ENCODE peak calls at places on chromosome 15, in nine cellular contexts. One of them, this sample, is unnamed.

GRCh38 chr15:41506796-41507341 is 6.8 kb downstream of the LTK start:
- DNase-seq in OCI-LY7: peak; percentile 19
- DNase-seq in pancreas: no peak
- DNase-seq in endothelial cell: no peak
- DNase-seq in mesothelial cell of epicardium: no peak
- DNase-seq in H9: peak; percentile 65
- DNase-seq in stomach: no peak
- DNase-seq in testis: no peak
- DNase-seq in Panc1: no peak
- DNase-seq in this sample: no peak

GRCh38 chr15:61653110-61653509 is 407.1 kb downstream of the VPS13C start:
- DNase-seq in endothelial cell: no peak
- DNase-seq in testis: no peak
- DNase-seq in mesothelial cell of epicardium: no peak
- DNase-seq in stomach: peak; percentile 27
- DNase-seq in OCI-LY7: no peak
- DNase-seq in Panc1: no peak
- DNase-seq in H9: peak; percentile 41
- DNase-seq in pancreas: no peak
- DNase-seq in this sample: no peak

GRCh38 chr15:45434168-45434567 is 55.8 kb upstream of the GATM start:
- DNase-seq in OCI-LY7: no peak
- DNase-seq in pancreas: no peak
- DNase-seq in H9: no peak
- DNase-seq in endothelial cell: no peak
- DNase-seq in stomach: no peak
- DNase-seq in testis: no peak
- DNase-seq in mesothelial cell of epicardium: no peak
- DNase-seq in Panc1: no peak
- DNase-seq in this sample: no peak

GRCh38 chr15:85800460-85801123 is 5.9 kb upstream of the KLHL25 start:
- DNase-seq in OCI-LY7: peak; percentile 22
- DNase-seq in pancreas: peak; percentile 95
- DNase-seq in testis: no peak
- DNase-seq in endothelial cell: no peak
- DNase-seq in mesothelial cell of epicardium: no peak
- DNase-seq in stomach: peak; percentile 91
- DNase-seq in H9: peak; percentile 59
- DNase-seq in Panc1: peak; percentile 67
- DNase-seq in this sample: peak; percentile 14

GRCh38 chr15:60546764-60547163 is 67.8 kb upstream of the ICE2 start:
- DNase-seq in endothelial cell: no peak
- DNase-seq in H9: no peak
- DNase-seq in pancreas: no peak
- DNase-seq in mesothelial cell of epicardium: no peak
- DNase-seq in testis: no peak
- DNase-seq in Panc1: no peak
- DNase-seq in OCI-LY7: no peak
- DNase-seq in stomach: no peak
- DNase-seq in this sample: no peak

GRCh38 chr15:77671274-77672056 is 38.8 kb upstream of the LINGO1 start:
- DNase-seq in Panc1: no peak
- DNase-seq in mesothelial cell of epicardium: no peak
- DNase-seq in OCI-LY7: peak; percentile 16
- DNase-seq in pancreas: peak; percentile 31
- DNase-seq in testis: no peak
- DNase-seq in endothelial cell: no peak
- DNase-seq in H9: no peak
- DNase-seq in stomach: no peak
- DNase-seq in this sample: no peak

GRCh38 chr15:90025461-90026033 is 24.4 kb downstream of the ZNF710 start:
- DNase-seq in H9: no peak
- DNase-seq in OCI-LY7: no peak
- DNase-seq in endothelial cell: no peak
- DNase-seq in pancreas: no peak
- DNase-seq in mesothelial cell of epicardium: no peak
- DNase-seq in stomach: no peak
- DNase-seq in testis: no peak
- DNase-seq in Panc1: no peak
- DNase-seq in this sample: no peak

GRCh38 chr15:77001966-77002365 is 7.0 kb downstream of the PSTPIP1 start:
- DNase-seq in mesothelial cell of epicardium: no peak
- DNase-seq in H9: no peak
- DNase-seq in OCI-LY7: no peak
- DNase-seq in pancreas: no peak
- DNase-seq in stomach: no peak
- DNase-seq in endothelial cell: no peak
- DNase-seq in testis: no peak
- DNase-seq in Panc1: no peak
- DNase-seq in this sample: no peak

GRCh38 chr15:29821416-29822099 is 710 bp downstream of the TJP1 start:
- DNase-seq in mesothelial cell of epicardium: peak; percentile 85
- DNase-seq in H9: peak; percentile 81
- DNase-seq in OCI-LY7: no peak
- DNase-seq in testis: peak; percentile 91
- DNase-seq in Panc1: no peak
- DNase-seq in stomach: peak; percentile 84
- DNase-seq in endothelial cell: peak; percentile 75
- DNase-seq in pancreas: peak; percentile 90
- DNase-seq in this sample: no peak

GRCh38 chr15:88274534-88275460 is 18.3 kb upstream of the NTRK3 start:
- DNase-seq in endothelial cell: peak; percentile 86
- DNase-seq in pancreas: peak; percentile 78
- DNase-seq in OCI-LY7: peak; percentile 68
- DNase-seq in Panc1: peak; percentile 41
- DNase-seq in H9: peak; percentile 81
- DNase-seq in testis: peak; percentile 76
- DNase-seq in stomach: peak; percentile 50
- DNase-seq in mesothelial cell of epicardium: peak; percentile 83
- DNase-seq in this sample: no peak

GRCh38 chr15:90877996-90878395 is 6.3 kb upstream of the FES start:
- DNase-seq in H9: no peak
- DNase-seq in pancreas: peak; percentile 71
- DNase-seq in testis: no peak
- DNase-seq in OCI-LY7: no peak
- DNase-seq in mesothelial cell of epicardium: no peak
- DNase-seq in endothelial cell: no peak
- DNase-seq in stomach: no peak
- DNase-seq in Panc1: no peak
- DNase-seq in this sample: no peak

GRCh38 chr15:92200891-92201290 is 192.8 kb upstream of the ST8SIA2 start:
- DNase-seq in H9: peak; percentile 39
- DNase-seq in OCI-LY7: no peak
- DNase-seq in testis: no peak
- DNase-seq in mesothelial cell of epicardium: no peak
- DNase-seq in pancreas: no peak
- DNase-seq in endothelial cell: no peak
- DNase-seq in stomach: no peak
- DNase-seq in Panc1: no peak
- DNase-seq in this sample: no peak

DNA sequence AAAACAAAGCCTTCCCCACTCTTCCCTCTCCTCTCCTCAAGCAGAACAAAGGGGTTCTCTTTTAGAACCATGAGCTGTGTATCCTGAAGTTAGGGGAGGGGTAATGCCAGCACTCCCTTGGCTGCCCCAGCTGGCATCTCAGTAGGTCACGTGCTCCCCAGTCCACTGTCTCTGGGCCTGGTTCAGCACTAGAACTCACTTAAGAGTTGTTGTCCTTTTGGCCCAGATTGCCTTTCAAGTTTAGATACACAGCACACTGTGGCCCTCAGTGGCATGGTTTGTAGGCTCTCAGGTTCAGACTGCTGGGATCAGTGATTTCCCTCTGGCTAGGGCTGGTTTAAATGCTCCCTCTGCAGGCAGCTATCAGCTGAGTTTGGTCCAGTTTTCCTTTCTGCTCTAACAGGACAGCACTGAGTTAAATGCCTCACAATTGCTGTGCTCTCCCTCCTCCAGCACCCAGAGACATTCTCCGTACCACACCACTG is 188.4 kb upstream of the ST8SIA2 start:
- DNase-seq in OCI-LY7: peak; percentile 1
- DNase-seq in H9: peak; percentile 72
- DNase-seq in testis: no peak
- DNase-seq in Panc1: no peak
- DNase-seq in stomach: no peak
- DNase-seq in endothelial cell: peak; percentile 9
- DNase-seq in mesothelial cell of epicardium: no peak
- DNase-seq in pancreas: no peak
- DNase-seq in this sample: no peak
- TF ChIP-seq CTCF in OCI-LY7: peak; percentile 25
- TF ChIP-seq CTCF in H9: peak; percentile 59
- TF ChIP-seq CTCF in testis: no peak
- TF ChIP-seq CTCF in Panc1: peak; percentile 20
- TF ChIP-seq CTCF in stomach: no peak
- TF ChIP-seq CTCF in endothelial cell: no peak
- TF ChIP-seq CTCF in mesothelial cell of epicardium: no peak
- TF ChIP-seq CTCF in pancreas: no peak
- TF ChIP-seq CTCF in this sample: no peak

GRCh38 chr15:37099321-37100108 is 834 bp downstream of the MEIS2 start:
- DNase-seq in stomach: no peak
- DNase-seq in endothelial cell: no peak
- DNase-seq in Panc1: no peak
- DNase-seq in mesothelial cell of epicardium: peak; percentile 59
- DNase-seq in testis: peak; percentile 37
- DNase-seq in OCI-LY7: peak; percentile 84
- DNase-seq in H9: no peak
- DNase-seq in pancreas: no peak
- DNase-seq in this sample: no peak

GRCh38 chr15:37101634-37102314 is 1.4 kb upstream of the MEIS2 start:
- DNase-seq in Panc1: peak; percentile 32
- DNase-seq in stomach: peak; percentile 74
- DNase-seq in H9: peak; percentile 83
- DNase-seq in mesothelial cell of epicardium: peak; percentile 83
- DNase-seq in pancreas: peak; percentile 88
- DNase-seq in testis: peak; percentile 86
- DNase-seq in endothelial cell: peak; percentile 75
- DNase-seq in OCI-LY7: peak; percentile 81
- DNase-seq in this sample: no peak

GRCh38 chr15:37102315-37103021 is 2.1 kb upstream of the MEIS2 start:
- DNase-seq in H9: peak; percentile 70
- DNase-seq in pancreas: no peak
- DNase-seq in endothelial cell: peak; percentile 46
- DNase-seq in Panc1: peak; percentile 18
- DNase-seq in testis: peak; percentile 37
- DNase-seq in OCI-LY7: peak; percentile 12
- DNase-seq in mesothelial cell of epicardium: peak; percentile 55
- DNase-seq in stomach: no peak
- DNase-seq in this sample: no peak

GRCh38 chr15:37098468-37099320 is 1.7 kb downstream of the MEIS2 start:
- DNase-seq in mesothelial cell of epicardium: peak; percentile 53
- DNase-seq in endothelial cell: peak; percentile 62
- DNase-seq in testis: peak; percentile 45
- DNase-seq in stomach: no peak
- DNase-seq in OCI-LY7: peak; percentile 71
- DNase-seq in Panc1: no peak
- DNase-seq in pancreas: peak; percentile 49
- DNase-seq in H9: peak; percentile 39
- DNase-seq in this sample: no peak

GRCh38 chr15:37100109-37100873 is at the start of gene MEIS2:
- DNase-seq in mesothelial cell of epicardium: peak; percentile 91
- DNase-seq in H9: peak; percentile 90
- DNase-seq in Panc1: peak; percentile 67
- DNase-seq in endothelial cell: peak; percentile 68
- DNase-seq in stomach: peak; percentile 87
- DNase-seq in OCI-LY7: peak; percentile 89
- DNase-seq in pancreas: peak; percentile 96
- DNase-seq in testis: peak; percentile 92
- DNase-seq in this sample: peak; percentile 81
- TF ChIP-seq CTCF in mesothelial cell of epicardium: no peak
- TF ChIP-seq CTCF in H9: no peak
- TF ChIP-seq CTCF in Panc1: no peak
- TF ChIP-seq CTCF in endothelial cell: no peak
- TF ChIP-seq CTCF in stomach: no peak
- TF ChIP-seq CTCF in OCI-LY7: no peak
- TF ChIP-seq CTCF in pancreas: no peak
- TF ChIP-seq CTCF in testis: no peak
- TF ChIP-seq CTCF in this sample: no peak

DNA sequence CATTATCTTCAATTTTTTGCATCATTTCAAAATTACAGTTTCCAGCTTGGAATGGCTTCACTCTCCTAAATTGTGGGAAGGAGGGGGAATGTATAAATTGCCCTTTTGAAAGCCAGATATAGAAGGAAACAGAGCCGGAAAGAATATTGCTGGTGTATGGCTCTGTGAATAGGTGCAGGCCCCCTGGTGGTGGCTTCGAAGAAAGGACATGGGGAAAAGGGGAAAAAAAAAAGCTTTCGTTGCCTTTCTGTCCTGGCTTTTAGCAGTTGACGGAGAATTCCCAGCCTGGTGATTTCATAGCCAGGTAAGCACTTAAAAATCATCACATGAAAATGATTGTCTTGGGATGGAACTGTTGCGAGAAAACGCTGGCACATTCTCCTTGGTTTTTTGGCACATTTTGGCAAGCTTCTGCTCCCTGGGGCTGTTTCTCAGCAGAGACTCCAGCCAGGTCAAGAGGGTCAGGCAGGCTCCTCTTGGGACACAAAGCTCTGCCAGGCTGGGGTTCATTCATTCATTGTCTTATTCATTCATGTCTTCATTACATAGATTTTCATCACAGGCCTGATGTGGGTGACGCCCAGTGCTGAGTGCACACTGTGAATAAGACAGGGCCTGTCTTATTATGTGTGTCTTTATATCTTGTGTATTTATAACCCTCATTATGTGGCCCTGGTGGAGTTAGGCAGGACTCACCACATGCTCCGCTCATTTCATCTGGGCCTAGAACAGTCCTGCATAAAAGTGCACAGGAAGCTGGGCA is 300.0 kb upstream of the TPM1 start:
- DNase-seq in testis: peak; percentile 71
- DNase-seq in stomach: peak; percentile 53
- DNase-seq in Panc1: peak; percentile 59
- DNase-seq in OCI-LY7: peak; percentile 55
- DNase-seq in endothelial cell: peak; percentile 38
- DNase-seq in pancreas: no peak
- DNase-seq in mesothelial cell of epicardium: peak; percentile 68
- DNase-seq in H9: peak; percentile 53
- DNase-seq in this sample: peak; percentile 50
- TF ChIP-seq CTCF in testis: peak; percentile 70
- TF ChIP-seq CTCF in stomach: no peak
- TF ChIP-seq CTCF in Panc1: peak; percentile 94
- TF ChIP-seq CTCF in OCI-LY7: peak; percentile 93
- TF ChIP-seq CTCF in endothelial cell: peak; percentile 88
- TF ChIP-seq CTCF in pancreas: peak; percentile 51
- TF ChIP-seq CTCF in mesothelial cell of epicardium: peak; percentile 97
- TF ChIP-seq CTCF in H9: peak; percentile 88
- TF ChIP-seq CTCF in this sample: peak; percentile 80

DNA sequence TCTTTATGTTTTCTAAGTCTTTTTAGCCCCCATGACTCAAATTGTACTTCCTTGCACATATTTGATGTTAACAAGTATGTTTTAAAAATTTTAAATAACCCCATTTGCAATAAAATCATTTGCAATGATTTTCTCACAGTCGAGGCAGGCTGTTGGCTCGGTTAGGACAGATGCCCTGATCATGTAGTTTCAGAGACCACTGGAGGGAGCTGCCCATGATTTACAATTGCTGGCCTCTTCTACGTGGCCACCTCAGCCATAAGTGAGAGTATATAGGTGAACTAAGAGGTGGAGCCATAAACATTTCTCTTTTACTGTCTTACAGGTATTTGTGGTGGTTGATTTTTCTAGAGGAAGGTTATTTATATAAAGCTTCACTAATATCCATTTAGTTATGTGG is 1.7 kb downstream of the DTWD1 start:
- DNase-seq in OCI-LY7: no peak
- DNase-seq in testis: no peak
- DNase-seq in pancreas: no peak
- DNase-seq in stomach: no peak
- DNase-seq in mesothelial cell of epicardium: no peak
- DNase-seq in Panc1: no peak
- DNase-seq in H9: no peak
- DNase-seq in endothelial cell: no peak
- DNase-seq in this sample: no peak
- TF ChIP-seq CTCF in OCI-LY7: no peak
- TF ChIP-seq CTCF in testis: no peak
- TF ChIP-seq CTCF in pancreas: no peak
- TF ChIP-seq CTCF in stomach: no peak
- TF ChIP-seq CTCF in mesothelial cell of epicardium: no peak
- TF ChIP-seq CTCF in Panc1: peak; percentile 16
- TF ChIP-seq CTCF in H9: peak; percentile 45
- TF ChIP-seq CTCF in endothelial cell: no peak
- TF ChIP-seq CTCF in this sample: no peak

This sample was measured in thoracic aorta.